ENCODE peak calls at places on chromosome 12, in six cellular contexts. One of them, this sample, is unnamed.

GRCh38 chr12:122943196-122943595 is 23.1 kb downstream of the ABCB9 start:
- DNase-seq in HEK293T: no peak
- DNase-seq in IMR-90: peak
- DNase-seq in A549: no peak
- DNase-seq in K562: no peak
- DNase-seq in HepG2: no peak
- DNase-seq in this sample: no peak

GRCh38 chr12:84946753-84947152 is 34.2 kb upstream of the SLC6A15 start:
- DNase-seq in HEK293T: no peak
- DNase-seq in IMR-90: no peak
- DNase-seq in A549: no peak
- DNase-seq in K562: no peak
- DNase-seq in HepG2: no peak
- DNase-seq in this sample: no peak

GRCh38 chr12:5251786-5252185 is 180.1 kb upstream of the NTF3 start:
- DNase-seq in HEK293T: no peak
- DNase-seq in IMR-90: no peak
- DNase-seq in A549: no peak
- DNase-seq in K562: no peak
- DNase-seq in HepG2: no peak
- DNase-seq in this sample: no peak

GRCh38 chr12:5335059-5335458 is 96.8 kb upstream of the NTF3 start:
- DNase-seq in HEK293T: no peak
- DNase-seq in IMR-90: peak
- DNase-seq in A549: no peak
- DNase-seq in K562: peak
- DNase-seq in HepG2: no peak
- DNase-seq in this sample: no peak

GRCh38 chr12:82461851-82462250 is 103.5 kb downstream of the METTL25 start:
- DNase-seq in HEK293T: no peak
- DNase-seq in IMR-90: peak
- DNase-seq in A549: no peak
- DNase-seq in K562: no peak
- DNase-seq in HepG2: no peak
- DNase-seq in this sample: no peak

GRCh38 chr12:106096376-106096775 is 42.4 kb downstream of the NUAK1 start:
- DNase-seq in HEK293T: no peak
- DNase-seq in IMR-90: no peak
- DNase-seq in A549: no peak
- DNase-seq in K562: no peak
- DNase-seq in HepG2: no peak
- DNase-seq in this sample: no peak

GRCh38 chr12:112029326-112029725 is 16.1 kb downstream of the ERP29 start:
- DNase-seq in HEK293T: no peak
- DNase-seq in IMR-90: no peak
- DNase-seq in A549: no peak
- DNase-seq in K562: no peak
- DNase-seq in HepG2: no peak
- DNase-seq in this sample: no peak

GRCh38 chr12:93003540-93004239 is 74.6 kb upstream of the EEA1 start:
- DNase-seq in HEK293T: no peak
- DNase-seq in IMR-90: no peak
- DNase-seq in A549: no peak
- DNase-seq in K562: no peak
- DNase-seq in HepG2: no peak
- DNase-seq in this sample: no peak

GRCh38 chr12:13173537-13173936 is 23.0 kb upstream of the EMP1 start:
- DNase-seq in HEK293T: no peak
- DNase-seq in IMR-90: peak
- DNase-seq in A549: no peak
- DNase-seq in K562: no peak
- DNase-seq in HepG2: no peak
- DNase-seq in this sample: peak

GRCh38 chr12:127810026-127810425 is 456.9 kb upstream of the TMEM132C start:
- DNase-seq in HEK293T: no peak
- DNase-seq in IMR-90: no peak
- DNase-seq in A549: no peak
- DNase-seq in K562: no peak
- DNase-seq in HepG2: no peak
- DNase-seq in this sample: no peak

GRCh38 chr12:93944196-93944595 is 204.2 kb upstream of the PLXNC1 start:
- DNase-seq in HEK293T: no peak
- DNase-seq in IMR-90: no peak
- DNase-seq in A549: no peak
- DNase-seq in K562: no peak
- DNase-seq in HepG2: no peak
- DNase-seq in this sample: no peak

DNA sequence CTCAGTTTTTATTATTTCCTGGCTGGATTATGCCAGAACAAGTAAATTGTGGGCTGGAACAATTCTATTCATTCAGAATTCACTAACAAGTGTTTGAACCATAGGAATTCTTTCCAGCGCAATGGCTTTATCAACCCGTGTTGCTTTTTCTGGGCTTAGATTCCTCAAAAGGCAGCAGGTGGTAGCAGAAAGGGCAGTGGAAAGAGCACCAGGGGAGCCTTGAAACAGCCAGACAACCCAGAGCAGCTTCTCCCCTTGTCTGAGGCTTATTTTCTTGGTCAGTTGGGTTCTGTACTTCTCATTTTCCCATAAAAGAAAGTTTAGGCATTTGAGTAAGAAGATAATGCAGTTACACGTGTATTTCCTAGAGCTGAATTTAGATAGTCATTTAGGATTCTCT is 130.7 kb downstream of the OTOGL start:
- DNase-seq in HEK293T: peak
- DNase-seq in IMR-90: no peak
- DNase-seq in A549: no peak
- DNase-seq in K562: no peak
- DNase-seq in HepG2: no peak
- DNase-seq in this sample: no peak
- TF ChIP-seq BHLHE40 in HEK293T: no peak
- TF ChIP-seq BHLHE40 in IMR-90: no peak
- TF ChIP-seq BHLHE40 in A549: no peak
- TF ChIP-seq BHLHE40 in K562: no peak
- TF ChIP-seq BHLHE40 in HepG2: no peak
- TF ChIP-seq BHLHE40 in this sample: no peak

GRCh38 chr12:31004666-31005065 is 69.0 kb upstream of the DDX11 start:
- DNase-seq in HEK293T: no peak
- DNase-seq in IMR-90: no peak
- DNase-seq in A549: no peak
- DNase-seq in K562: no peak
- DNase-seq in HepG2: no peak
- DNase-seq in this sample: no peak
- TF ChIP-seq BHLHE40 in HEK293T: no peak
- TF ChIP-seq BHLHE40 in IMR-90: no peak
- TF ChIP-seq BHLHE40 in A549: no peak
- TF ChIP-seq BHLHE40 in K562: no peak
- TF ChIP-seq BHLHE40 in HepG2: no peak
- TF ChIP-seq BHLHE40 in this sample: no peak

DNA sequence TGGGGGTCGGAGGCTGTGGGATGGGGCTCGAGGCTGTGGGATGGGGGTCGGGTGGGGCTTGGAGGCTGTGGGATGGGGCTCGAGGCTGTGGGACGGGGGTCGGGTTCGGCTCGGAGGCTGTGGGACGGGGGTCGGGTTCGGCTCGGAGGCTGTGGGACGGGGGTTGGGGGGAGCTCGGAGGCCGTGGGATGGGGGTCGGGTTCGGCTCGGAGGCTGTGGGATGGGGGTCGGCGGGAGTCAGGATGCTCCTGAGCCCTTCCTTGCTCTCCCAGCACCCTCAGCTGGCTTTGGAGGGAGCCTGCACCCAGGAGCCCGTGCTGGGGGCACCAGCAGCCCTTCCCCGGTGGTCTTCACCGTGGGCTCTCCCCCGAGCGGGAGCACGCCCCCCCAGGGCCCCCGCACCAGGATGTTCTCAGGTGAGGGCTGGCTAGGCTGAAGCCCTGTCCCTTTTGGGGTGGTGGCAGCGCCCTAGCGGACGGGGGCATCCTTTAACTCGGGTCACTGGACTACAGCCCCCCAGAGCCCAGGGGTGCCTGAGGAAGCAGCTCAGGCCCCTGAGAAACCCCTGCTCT is 11.9 kb upstream of the PUS1 start:
- DNase-seq in HEK293T: no peak
- DNase-seq in IMR-90: no peak
- DNase-seq in A549: no peak
- DNase-seq in K562: no peak
- DNase-seq in HepG2: no peak
- DNase-seq in this sample: no peak
- TF ChIP-seq BHLHE40 in HEK293T: no peak
- TF ChIP-seq BHLHE40 in IMR-90: no peak
- TF ChIP-seq BHLHE40 in A549: no peak
- TF ChIP-seq BHLHE40 in K562: no peak
- TF ChIP-seq BHLHE40 in HepG2: no peak
- TF ChIP-seq BHLHE40 in this sample: no peak

GRCh38 chr12:50102648-50103309 is 1.0 kb upstream of the GPD1 start:
- DNase-seq in HEK293T: no peak
- DNase-seq in IMR-90: no peak
- DNase-seq in A549: no peak
- DNase-seq in K562: no peak
- DNase-seq in HepG2: no peak
- DNase-seq in this sample: no peak

GRCh38 chr12:50103767-50104321 is at the start of gene GPD1:
- DNase-seq in HEK293T: no peak
- DNase-seq in IMR-90: peak
- DNase-seq in A549: no peak
- DNase-seq in K562: peak
- DNase-seq in HepG2: peak
- DNase-seq in this sample: no peak

GRCh38 chr12:50102186-50102585 is 1.6 kb upstream of the GPD1 start:
- DNase-seq in HEK293T: no peak
- DNase-seq in IMR-90: no peak
- DNase-seq in A549: no peak
- DNase-seq in K562: no peak
- DNase-seq in HepG2: no peak
- DNase-seq in this sample: no peak

GRCh38 chr12:50104614-50105366 is 982 bp downstream of the GPD1 start:
- DNase-seq in HEK293T: no peak
- DNase-seq in IMR-90: no peak
- DNase-seq in A549: no peak
- DNase-seq in K562: no peak
- DNase-seq in HepG2: peak
- DNase-seq in this sample: no peak

DNA sequence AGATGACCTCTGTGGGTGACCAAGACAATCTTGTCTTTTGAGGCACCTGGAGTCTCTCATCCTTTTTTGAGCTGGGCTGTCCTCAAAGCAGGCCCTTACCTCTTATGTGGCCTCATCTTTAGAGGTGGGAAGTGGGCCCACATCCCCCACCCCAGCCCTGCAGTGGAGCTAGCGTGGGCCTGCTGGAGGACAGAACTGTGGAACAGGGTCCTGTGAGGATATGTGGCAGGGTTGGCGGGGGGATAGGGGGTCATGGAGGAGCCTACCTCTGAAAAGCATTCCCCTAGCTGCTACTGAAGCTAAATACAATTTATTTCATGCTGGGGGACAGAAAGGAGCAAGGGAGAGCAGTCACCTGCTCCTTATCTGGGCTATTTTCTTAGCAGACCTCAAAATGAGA is 457 bp upstream of the GPD1 start:
- DNase-seq in HEK293T: no peak
- DNase-seq in IMR-90: no peak
- DNase-seq in A549: no peak
- DNase-seq in K562: no peak
- DNase-seq in HepG2: no peak
- DNase-seq in this sample: no peak
- TF ChIP-seq BHLHE40 in HEK293T: no peak
- TF ChIP-seq BHLHE40 in IMR-90: no peak
- TF ChIP-seq BHLHE40 in A549: no peak
- TF ChIP-seq BHLHE40 in K562: no peak
- TF ChIP-seq BHLHE40 in HepG2: no peak
- TF ChIP-seq BHLHE40 in this sample: no peak

DNA sequence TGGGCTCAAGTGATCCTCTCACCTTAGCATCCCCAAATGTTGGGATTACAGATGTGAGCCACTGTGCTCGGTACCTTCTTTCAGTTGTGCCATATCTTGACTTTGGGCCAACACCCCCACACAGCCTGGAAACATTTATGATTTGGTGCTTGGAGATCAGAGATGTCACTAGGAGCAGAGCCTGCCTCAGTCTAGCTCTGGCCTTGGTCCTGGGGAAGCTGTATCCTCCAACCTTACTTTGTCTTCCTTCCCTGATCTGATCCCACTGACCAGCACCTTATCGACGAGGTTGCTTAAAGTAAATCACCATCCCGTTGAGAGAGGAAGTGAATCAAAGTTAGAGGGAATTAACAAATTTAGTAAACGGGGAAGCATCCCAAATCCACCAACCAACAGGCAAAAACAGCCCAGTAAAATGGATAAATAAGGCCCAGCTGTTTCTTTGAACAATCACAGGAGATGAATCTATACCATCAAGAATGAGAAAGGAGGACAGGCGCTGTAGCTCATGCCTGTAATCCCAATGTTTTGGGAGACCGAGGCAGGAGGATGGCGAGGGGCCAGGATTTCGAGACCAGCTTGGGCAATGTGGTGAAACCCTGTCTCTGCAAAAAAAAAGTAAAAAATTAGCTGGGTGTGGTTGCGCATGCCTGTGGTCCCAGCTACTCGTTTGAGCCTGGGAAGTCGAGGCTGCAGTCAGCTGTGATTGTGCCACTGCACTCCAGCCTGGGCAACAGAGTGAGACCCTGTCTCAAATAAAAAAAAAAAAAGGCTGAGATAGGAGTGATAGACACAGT is 3.4 kb downstream of the PLBD2 start:
- DNase-seq in HEK293T: no peak
- DNase-seq in IMR-90: no peak
- DNase-seq in A549: no peak
- DNase-seq in K562: no peak
- DNase-seq in HepG2: no peak
- DNase-seq in this sample: no peak
- TF ChIP-seq BHLHE40 in HEK293T: no peak
- TF ChIP-seq BHLHE40 in IMR-90: no peak
- TF ChIP-seq BHLHE40 in A549: no peak
- TF ChIP-seq BHLHE40 in K562: no peak
- TF ChIP-seq BHLHE40 in HepG2: no peak
- TF ChIP-seq BHLHE40 in this sample: no peak

GRCh38 chr12:6869049-6870021 is 2.0 kb downstream of the TPI1 start:
- DNase-seq in HEK293T: peak
- DNase-seq in IMR-90: peak
- DNase-seq in A549: peak
- DNase-seq in K562: peak
- DNase-seq in HepG2: peak
- DNase-seq in this sample: peak

GRCh38 chr12:6868211-6869048 is 1.1 kb downstream of the TPI1 start:
- DNase-seq in HEK293T: no peak
- DNase-seq in IMR-90: peak
- DNase-seq in A549: no peak
- DNase-seq in K562: peak
- DNase-seq in HepG2: no peak
- DNase-seq in this sample: no peak

GRCh38 chr12:6873094-6874006 is at the start of gene SPSB2:
- DNase-seq in HEK293T: peak
- DNase-seq in IMR-90: peak
- DNase-seq in A549: peak
- DNase-seq in K562: peak
- DNase-seq in HepG2: peak
- DNase-seq in this sample: peak

GRCh38 chr12:6872073-6873048 is 742 bp downstream of the SPSB2 start:
- DNase-seq in HEK293T: peak
- DNase-seq in IMR-90: peak
- DNase-seq in A549: peak
- DNase-seq in K562: peak
- DNase-seq in HepG2: peak
- DNase-seq in this sample: peak

GRCh38 chr12:6871052-6871957 is 1.8 kb downstream of the SPSB2 start:
- DNase-seq in HEK293T: no peak
- DNase-seq in IMR-90: no peak
- DNase-seq in A549: peak
- DNase-seq in K562: peak
- DNase-seq in HepG2: no peak
- DNase-seq in this sample: no peak
- TF ChIP-seq BHLHE40 in HEK293T: no peak
- TF ChIP-seq BHLHE40 in IMR-90: no peak
- TF ChIP-seq BHLHE40 in A549: no peak
- TF ChIP-seq BHLHE40 in K562: no peak
- TF ChIP-seq BHLHE40 in HepG2: no peak
- TF ChIP-seq BHLHE40 in this sample: no peak